ENCODE peak calls at places on chromosomes 12 and 14, in nine cellular contexts. Z is K562, V is HCT116, A is suprapubic skin, C is GM23338, K is transverse colon, N is vagina, P is stomach, W is GM12878. X is an unnamed sample. For H3K27me3 and H3K4me1, the result is how much of the 10 kb centered on the place peaks cover.

GRCh38 chr12:49615725-49616124 is 7.6 kb upstream of the PRPF40B start:
- DNase-seq in Z (no peak), V (no peak), A (no peak), C (no peak), K (no peak), N (no peak), P (no peak), W (no peak), X (no peak)

GRCh38 chr12:51371295-51371953 is 19.8 kb downstream of the GALNT6 start:
- DNase-seq in Z (no peak), V (peak), A (no peak), C (peak), K (peak), N (no peak), P (peak), W (no peak), X (no peak)

GRCh38 chr12:131441638-131442336 is 269.1 kb upstream of the SFSWAP start:
- DNase-seq in Z (no peak), V (no peak), A (peak), C (no peak), K (no peak), N (no peak), P (peak), W (no peak), X (no peak)

GRCh38 chr14:32620724-32621123 is 291.6 kb downstream of the AKAP6 start:
- DNase-seq in Z (no peak), V (no peak), A (no peak), C (no peak), K (no peak), N (no peak), P (no peak), W (no peak), X (no peak)

GRCh38 chr12:119299130-119299529 is 35.4 kb upstream of the CCDC60 start:
- DNase-seq in Z (no peak), V (no peak), A (no peak), C (no peak), K (no peak), N (no peak), P (no peak), W (no peak), X (no peak)

GRCh38 chr14:26808407-26808806 is 210.6 kb upstream of the NOVA1 start:
- DNase-seq in Z (no peak), V (no peak), A (no peak), C (no peak), K (no peak), N (no peak), P (no peak), W (no peak), X (no peak)

GRCh38 chr14:81269100-81269978 is 48.6 kb upstream of the GTF2A1 start:
- DNase-seq in Z (peak), V (peak), A (no peak), C (peak), K (no peak), N (no peak), P (no peak), W (peak), X (no peak)

GRCh38 chr14:82855912-82856381 is 1322.3 kb upstream of the SEL1L start:
- DNase-seq in Z (no peak), V (no peak), A (no peak), C (peak), K (no peak), N (no peak), P (no peak), W (no peak), X (no peak)

GRCh38 chr14:26775765-26776577 is 178.1 kb upstream of the NOVA1 start:
- DNase-seq in Z (no peak), V (no peak), A (no peak), C (no peak), K (no peak), N (no peak), P (no peak), W (no peak), X (no peak)

GRCh38 chr12:130514149-130514551 is 176.5 kb downstream of the PIWIL1 start:
- DNase-seq in Z (no peak), V (no peak), A (no peak), C (peak), K (no peak), N (no peak), P (no peak), W (no peak), X (no peak)

GRCh38 chr12:118418385-118419057 is 42.2 kb downstream of the SUDS3 start:
- DNase-seq in Z (no peak), V (no peak), A (no peak), C (no peak), K (no peak), N (no peak), P (no peak), W (no peak), X (no peak)

GRCh38 chr14:37890095-37890494 is 294.7 kb downstream of the TTC6 start:
- DNase-seq in Z (no peak), V (no peak), A (no peak), C (no peak), K (no peak), N (no peak), P (no peak), W (no peak), X (no peak)

GRCh38 chr14:51604078-51604477 is 47.6 kb upstream of the FRMD6 start:
- DNase-seq in Z (no peak), V (no peak), A (no peak), C (no peak), K (no peak), N (no peak), P (no peak), W (no peak), X (no peak)

GRCh38 chr12:113896841-113897240 is 69.3 kb downstream of the RBM19 start:
- DNase-seq in Z (no peak), V (no peak), A (no peak), C (no peak), K (no peak), N (no peak), P (no peak), W (no peak), X (no peak)

DNA sequence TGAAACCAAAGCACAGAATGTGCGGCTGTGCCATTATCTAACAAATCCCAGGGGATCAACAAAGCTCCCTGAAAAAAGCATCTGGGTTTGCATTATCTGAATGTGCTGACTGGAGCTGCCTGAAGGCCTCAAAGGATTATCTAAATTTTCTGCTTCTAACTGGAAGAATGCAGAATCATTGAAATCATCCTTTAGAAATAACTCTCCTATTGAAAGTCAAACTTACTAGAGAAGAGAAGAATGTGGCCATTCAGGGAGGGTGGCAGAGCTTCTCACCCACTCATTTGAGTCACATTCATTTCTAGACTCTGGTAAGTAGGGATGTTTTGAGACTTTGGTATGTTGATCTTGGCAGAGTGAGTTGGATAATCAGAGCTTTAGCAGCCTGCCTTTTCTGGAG is 220.6 kb upstream of the RGS6 start:
- DNase-seq in Z (no peak), V (no peak), A (no peak), C (no peak), K (no peak), N (no peak), P (no peak), W (no peak), X (no peak)
- H3K27me3 ChIP-seq in Z (under half), V (under half), A (under half), C (under half), K (under half), N (under half), P (under half), W (under half), X (under half)

GRCh38 chr14:68463705-68464104 is 329.2 kb downstream of the ZFP36L1 start:
- DNase-seq in Z (no peak), V (no peak), A (no peak), C (no peak), K (no peak), N (no peak), P (no peak), W (no peak), X (no peak)

GRCh38 chr14:68463299-68463698 is 329.6 kb downstream of the ZFP36L1 start:
- DNase-seq in Z (no peak), V (no peak), A (no peak), C (no peak), K (no peak), N (no peak), P (no peak), W (no peak), X (no peak)

GRCh38 chr14:68462683-68463082 is 330.2 kb downstream of the ZFP36L1 start:
- DNase-seq in Z (no peak), V (no peak), A (no peak), C (no peak), K (no peak), N (no peak), P (no peak), W (no peak), X (no peak)

GRCh38 chr14:68466491-68466977 is 326.3 kb downstream of the ZFP36L1 start:
- DNase-seq in Z (no peak), V (peak), A (no peak), C (no peak), K (no peak), N (no peak), P (no peak), W (no peak), X (no peak)

GRCh38 chr14:68464716-68465115 is 328.2 kb downstream of the ZFP36L1 start:
- DNase-seq in Z (no peak), V (peak), A (no peak), C (no peak), K (no peak), N (no peak), P (no peak), W (no peak), X (no peak)
- TF ChIP-seq POLR2AphosphoS5 in Z (no peak), V (peak), A (no peak), C (no peak), K (no peak), N (no peak), P (no peak), W (no peak), X (no peak)

DNA sequence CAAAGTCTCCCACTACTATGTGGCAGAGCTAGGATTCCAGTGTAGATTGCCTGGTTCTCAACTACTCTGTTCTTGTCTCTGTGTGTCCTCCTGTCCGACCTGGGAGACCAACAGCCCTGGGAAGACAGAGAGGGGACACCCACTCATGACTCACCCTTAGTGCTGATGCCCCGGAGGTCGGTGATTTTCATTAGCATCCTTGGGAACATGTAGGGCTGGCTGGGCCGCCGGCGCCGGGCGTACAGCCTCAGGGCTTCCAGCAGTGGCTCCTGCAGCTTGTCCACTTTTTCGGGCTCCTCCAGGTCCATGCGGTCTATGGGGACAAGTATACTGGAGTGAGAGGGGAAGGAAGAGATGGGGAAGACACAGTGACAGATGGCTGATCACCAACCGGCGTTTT is 5.9 kb upstream of the ITGB7 start:
- DNase-seq in Z (no peak), V (no peak), A (no peak), C (no peak), K (no peak), N (no peak), P (no peak), W (no peak), X (no peak)
- H3K4me1 ChIP-seq in Z (under half), V (under half), A (half or more), C (under half), K (under half), N (half or more), P (under half), W (under half), X (under half)

DNA sequence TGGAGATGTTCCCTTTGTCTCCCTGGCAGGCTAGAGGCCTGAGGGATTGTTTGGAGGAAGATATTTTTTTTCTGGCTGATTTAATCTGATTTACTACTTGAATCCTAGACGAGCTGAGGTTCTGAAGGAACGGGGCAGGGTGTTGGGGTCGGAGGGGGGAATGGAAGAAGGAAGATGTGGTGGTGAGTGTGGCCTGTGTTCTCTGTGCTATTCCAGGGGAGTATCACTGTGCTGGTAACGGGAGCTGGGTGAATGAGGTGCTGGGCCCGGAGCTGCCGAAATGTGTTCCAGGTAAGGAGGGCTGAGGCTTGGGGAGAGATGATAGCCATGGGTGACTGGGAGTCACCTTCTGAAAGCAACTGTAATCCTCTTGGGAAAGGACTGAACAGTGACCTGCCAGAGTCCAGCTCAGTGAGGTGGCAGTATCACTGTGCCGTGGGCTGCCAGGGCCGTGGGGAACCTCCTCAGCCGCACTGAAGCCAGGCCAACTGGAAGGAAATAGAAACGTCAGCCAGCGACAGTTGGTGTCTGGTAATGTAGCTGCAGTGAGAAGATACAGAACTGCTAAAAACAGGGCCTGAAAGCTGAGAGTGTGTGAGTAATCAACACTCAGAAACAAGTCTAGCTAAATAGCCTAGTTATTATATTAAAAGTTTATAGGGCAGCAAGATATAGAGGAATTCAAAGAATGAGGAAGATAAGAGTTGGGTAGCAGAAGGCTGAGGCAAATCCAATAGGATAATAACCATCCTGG is 7.9 kb downstream of the C1S start:
- DNase-seq in Z (no peak), V (no peak), A (no peak), C (no peak), K (no peak), N (no peak), P (no peak), W (no peak), X (no peak)
- H3K27me3 ChIP-seq in Z (under half), V (under half), A (under half), C (under half), K (under half), N (under half), P (under half), W (under half), X (under half)

GRCh38 chr12:108305520-108305919 is 33.6 kb downstream of the CMKLR1 start:
- DNase-seq in Z (no peak), V (no peak), A (peak), C (no peak), K (peak), N (no peak), P (peak), W (no peak), X (peak)
- TF ChIP-seq POLR2AphosphoS5 in Z (no peak), V (no peak), A (no peak), C (no peak), K (peak), N (peak), P (peak), W (no peak), X (peak)

GRCh38 chr14:49895480-49895879 is 2.6 kb downstream of the ARF6 start:
- DNase-seq in Z (no peak), V (no peak), A (no peak), C (no peak), K (no peak), N (no peak), P (no peak), W (no peak), X (no peak)
- H3K4me1 ChIP-seq in Z (under half), V (under half), A (half or more), C (under half), K (half or more), N (half or more), P (under half), W (under half), X (under half)

GRCh38 chr12:58678753-58679152 is 241.6 kb downstream of the LRIG3 start:
- DNase-seq in Z (no peak), V (no peak), A (no peak), C (no peak), K (no peak), N (no peak), P (no peak), W (no peak), X (no peak)
- H3K27me3 ChIP-seq in Z (under half), V (under half), A (under half), C (under half), K (under half), N (under half), P (under half), W (under half), X (under half)

GRCh38 chr12:2539938-2540337 is 254.8 kb upstream of the FKBP4 start:
- DNase-seq in Z (no peak), V (no peak), A (no peak), C (no peak), K (no peak), N (no peak), P (no peak), W (no peak), X (no peak)

GRCh38 chr12:2536724-2537123 is 258.0 kb upstream of the FKBP4 start:
- DNase-seq in Z (no peak), V (no peak), A (no peak), C (no peak), K (no peak), N (no peak), P (no peak), W (no peak), X (no peak)

GRCh38 chr12:2540535-2540941 is 254.2 kb upstream of the FKBP4 start:
- DNase-seq in Z (no peak), V (no peak), A (no peak), C (no peak), K (no peak), N (no peak), P (no peak), W (no peak), X (no peak)

GRCh38 chr12:2535583-2536187 is 259.1 kb upstream of the FKBP4 start:
- DNase-seq in Z (no peak), V (no peak), A (no peak), C (no peak), K (no peak), N (no peak), P (no peak), W (no peak), X (no peak)

DNA sequence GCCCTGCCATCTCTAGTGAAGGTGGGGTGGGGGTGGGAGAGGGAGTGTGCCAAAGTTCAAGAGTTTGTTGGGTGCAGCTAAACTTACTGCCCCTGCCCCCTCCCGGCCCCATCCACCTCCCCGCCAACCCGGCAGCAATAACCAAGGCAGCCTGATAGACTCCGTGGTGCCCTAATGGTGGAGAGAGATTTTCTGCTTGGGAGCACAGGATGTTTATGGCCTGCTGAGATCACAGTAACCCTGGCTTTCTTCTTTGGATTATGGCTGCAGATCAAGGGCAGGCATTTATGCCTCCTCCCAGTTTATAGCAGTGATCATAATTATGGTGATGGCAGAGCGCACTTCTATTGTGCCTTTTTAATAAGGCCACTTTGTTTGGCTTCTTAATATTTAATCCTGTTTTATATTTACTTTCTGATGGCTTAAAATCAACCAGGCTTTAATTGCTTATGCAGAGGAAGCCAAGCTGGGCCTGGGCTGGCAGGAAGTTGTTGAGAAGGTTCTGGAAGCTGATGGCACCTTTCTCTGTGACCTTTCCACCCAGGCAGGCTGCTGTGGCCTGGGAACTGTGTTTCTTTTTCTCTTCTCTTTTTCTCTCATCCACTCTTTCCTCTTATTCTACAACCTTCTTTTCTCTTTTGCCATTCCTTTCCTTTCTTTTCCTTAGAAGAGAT is 256.8 kb upstream of the FKBP4 start:
- DNase-seq in Z (no peak), V (no peak), A (no peak), C (no peak), K (no peak), N (no peak), P (no peak), W (no peak), X (no peak)
- TF ChIP-seq POLR2AphosphoS5 in Z (no peak), V (no peak), A (no peak), C (no peak), K (no peak), N (no peak), P (no peak), W (no peak), X (no peak)